ENCODE peak calls at places on chromosomes 6 and 20, in five cellular contexts. N is H9, U is neuronal stem cell, V is trophoblast cell, J is mesenchymal stem cell. T is an unnamed sample.

GRCh38 chr6:156906451-156906850 is 129.3 kb downstream of the ARID1B start:
- DNase-seq in U (no peak), J (no peak), V (no peak), N (no peak), T (no peak)

GRCh38 chr6:15400572-15401004 is 154.7 kb downstream of the JARID2 start:
- DNase-seq in N (no peak), U (no peak), V (no peak), J (peak), T (no peak)

GRCh38 chr6:8017276-8017701 is 46.9 kb downstream of the BLOC1S5 start:
- DNase-seq in U (no peak), J (no peak), N (no peak), V (no peak), T (no peak)

GRCh38 chr6:33171889-33172203 is 20.4 kb downstream of the COL11A2 start:
- DNase-seq in U (no peak), J (no peak), V (no peak), N (no peak), T (no peak)

GRCh38 chr6:162249907-162250642 is 477.5 kb downstream of the PRKN start:
- DNase-seq in N (no peak), U (no peak), V (no peak), J (no peak), T (no peak)

GRCh38 chr6:120354452-120355098 is 979.7 kb downstream of the TBC1D32 start:
- DNase-seq in U (no peak), J (no peak), V (peak), N (no peak), T (no peak)

GRCh38 chr6:31657406-31658157 is 1.9 kb downstream of the APOM start:
- DNase-seq in V (no peak), N (no peak), U (no peak), J (no peak), T (no peak)

GRCh38 chr6:137709424-137710281 is 157.4 kb upstream of the TNFAIP3 start:
- DNase-seq in V (peak), J (peak), U (no peak), N (no peak), T (no peak)

GRCh38 chr6:28737750-28738395 is 185.9 kb downstream of the TRIM27 start:
- DNase-seq in U (no peak), J (no peak), V (peak), N (peak), T (no peak)

GRCh38 chr6:56406276-56407269 is 159.2 kb upstream of the COL21A1 start:
- DNase-seq in J (no peak), V (no peak), U (no peak), N (no peak), T (no peak)

GRCh38 chr6:166312832-166313231 is 4.6 kb upstream of the PRR18 start:
- DNase-seq in N (no peak), J (no peak), V (no peak), U (no peak), T (no peak)

GRCh38 chr6:135909737-135910387 is 58.4 kb downstream of the PDE7B start:
- DNase-seq in J (no peak), U (peak), V (peak), N (peak), T (peak)

GRCh38 chr6:126170875-126171489 is 168.9 kb upstream of the CENPW start:
- DNase-seq in N (no peak), U (no peak), J (peak), V (peak), T (no peak)

GRCh38 chr6:21666200-21666671 is 72.7 kb downstream of the SOX4 start:
- DNase-seq in V (no peak), U (peak), N (peak), J (no peak), T (no peak)

GRCh38 chr20:7285918-7286556 is 518.6 kb downstream of the BMP2 start:
- DNase-seq in V (peak), N (peak), J (peak), U (peak), T (peak)

GRCh38 chr6:163738304-163738703 is 323.8 kb downstream of the QKI start:
- DNase-seq in V (no peak), J (no peak), U (no peak), N (no peak), T (no peak)

GRCh38 chr20:45965169-45966002 is 6.6 kb downstream of the ZNF335 start:
- DNase-seq in V (no peak), N (peak), J (no peak), U (no peak), T (no peak)

GRCh38 chr20:32623667-32624157 is 38.6 kb upstream of the NOL4L start:
- DNase-seq in N (peak), J (no peak), U (no peak), V (no peak), T (peak)

GRCh38 chr6:26205625-26206574 is 118.7 kb downstream of the HFE start:
- DNase-seq in J (peak), U (no peak), V (peak), N (no peak), T (no peak)

GRCh38 chr20:6700563-6701328 is 66.7 kb upstream of the BMP2 start:
- DNase-seq in J (no peak), N (no peak), V (peak), U (no peak), T (no peak)

GRCh38 chr20:58752565-58752964 is 60.0 kb downstream of the NPEPL1 start:
- DNase-seq in N (no peak), V (no peak), J (no peak), U (no peak), T (no peak)

GRCh38 chr6:144546807-144547206 is 261.7 kb downstream of the UTRN start:
- DNase-seq in N (no peak), V (no peak), U (no peak), J (no peak), T (no peak)

GRCh38 chr6:151592449-151593169 is 98.8 kb downstream of the CCDC170 start:
- DNase-seq in J (no peak), U (no peak), N (no peak), V (no peak), T (no peak)

GRCh38 chr6:31713991-31714684 is 1.0 kb upstream of the LY6G6D start:
- DNase-seq in N (peak), U (peak), V (no peak), J (no peak), T (no peak)

GRCh38 chr6:160337301-160337700 is 10.9 kb upstream of the SLC22A3 start:
- DNase-seq in U (no peak), V (peak), J (no peak), N (no peak), T (no peak)

GRCh38 chr6:57324538-57324937 is 7.1 kb downstream of the PRIM2 start:
- DNase-seq in J (peak), N (no peak), V (peak), U (no peak), T (no peak)

GRCh38 chr20:697826-698225 is 22.2 kb upstream of the SCRT2 start:
- DNase-seq in U (no peak), N (no peak), J (no peak), V (no peak), T (no peak)

GRCh38 chr20:2387180-2387577 is 6.5 kb downstream of the TGM6 start:
- DNase-seq in U (peak), J (peak), V (peak), N (peak), T (peak)

GRCh38 chr20:1108437-1108920 is 9.9 kb upstream of the PSMF1 start:
- DNase-seq in U (peak), V (peak), N (peak), J (peak), T (no peak)

GRCh38 chr20:44736170-44737021 is 9.3 kb upstream of the KCNK15 start:
- DNase-seq in V (peak), U (peak), N (peak), J (peak), T (peak)

GRCh38 chr20:20548527-20549266 is 163.7 kb downstream of the RALGAPA2 start:
- DNase-seq in N (no peak), U (no peak), J (no peak), V (peak), T (no peak)

GRCh38 chr20:32841632-32842031 is 17.1 kb upstream of the EFCAB8 start:
- DNase-seq in U (no peak), J (no peak), V (no peak), N (no peak), T (no peak)

GRCh38 chr6:148629197-148629909 is 117.5 kb upstream of the UST start:
- DNase-seq in U (no peak), N (no peak), V (no peak), J (peak), T (no peak)

GRCh38 chr6:26743157-26743821 is 83.7 kb upstream of the ZNF322 start:
- DNase-seq in V (no peak), U (peak), N (peak), J (peak), T (peak)

GRCh38 chr6:105431226-105431625 is 28.3 kb upstream of the PREP start:
- DNase-seq in J (peak), U (peak), N (no peak), V (peak), T (no peak)

GRCh38 chr6:29325777-29326176 is 24.3 kb downstream of the OR14J1 start:
- DNase-seq in N (no peak), J (no peak), V (no peak), U (no peak), T (no peak)

GRCh38 chr6:11065436-11066202 is 21.5 kb upstream of the ELOVL2 start:
- DNase-seq in N (no peak), J (no peak), U (no peak), V (no peak), T (no peak)

GRCh38 chr6:5475779-5476178 is 214.5 kb downstream of the FARS2 start:
- DNase-seq in N (no peak), U (no peak), J (no peak), V (no peak), T (no peak)

DNA sequence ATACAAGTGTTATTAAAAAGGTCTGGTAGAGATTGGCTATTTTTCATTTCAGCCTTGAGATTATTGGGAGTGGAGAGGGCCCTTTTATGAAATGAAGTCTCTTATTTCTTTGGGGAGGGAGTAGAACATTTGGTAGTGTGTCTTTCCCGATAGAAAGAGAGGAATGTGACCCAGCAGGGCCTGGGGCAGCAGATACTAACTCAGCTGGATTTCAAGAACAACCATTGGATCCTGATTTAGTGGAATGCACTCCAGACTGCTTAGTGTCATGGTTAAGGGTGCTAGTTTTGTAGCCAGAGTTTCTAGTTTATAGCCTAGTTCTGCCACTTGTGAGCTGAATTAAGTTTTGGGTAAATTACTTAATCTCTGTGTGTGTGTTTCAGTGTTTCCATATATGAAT is 18.4 kb upstream of the FLRT3 start:
- DNase-seq in J (no peak), U (no peak), V (peak), N (no peak), T (no peak)
- H2BK12ac ChIP-seq in J (no peak), U (no peak), V (no peak), N (no peak), T (no peak)

GRCh38 chr6:133995758-133996157 is 42.7 kb downstream of the TBPL1 start:
- DNase-seq in N (no peak), V (no peak), U (no peak), J (no peak), T (no peak)
- H2AFZ ChIP-seq in N (no peak), V (no peak), U (no peak), J (no peak), T (no peak)

GRCh38 chr6:3718407-3718806 is 33.1 kb downstream of the PXDC1 start:
- DNase-seq in V (no peak), U (no peak), N (no peak), J (no peak), T (no peak)
- H2BK12ac ChIP-seq in V (no peak), U (no peak), N (no peak), J (no peak), T (no peak)

GRCh38 chr6:97055743-97056142 is 131.2 kb downstream of the KLHL32 start:
- DNase-seq in U (no peak), V (no peak), J (no peak), N (no peak), T (no peak)
- H2AFZ ChIP-seq in U (no peak), V (no peak), J (no peak), N (no peak), T (no peak)

GRCh38 chr6:2061880-2062279 is 183.5 kb downstream of the GMDS start:
- DNase-seq in J (no peak), N (no peak), U (no peak), V (peak), T (no peak)

DNA sequence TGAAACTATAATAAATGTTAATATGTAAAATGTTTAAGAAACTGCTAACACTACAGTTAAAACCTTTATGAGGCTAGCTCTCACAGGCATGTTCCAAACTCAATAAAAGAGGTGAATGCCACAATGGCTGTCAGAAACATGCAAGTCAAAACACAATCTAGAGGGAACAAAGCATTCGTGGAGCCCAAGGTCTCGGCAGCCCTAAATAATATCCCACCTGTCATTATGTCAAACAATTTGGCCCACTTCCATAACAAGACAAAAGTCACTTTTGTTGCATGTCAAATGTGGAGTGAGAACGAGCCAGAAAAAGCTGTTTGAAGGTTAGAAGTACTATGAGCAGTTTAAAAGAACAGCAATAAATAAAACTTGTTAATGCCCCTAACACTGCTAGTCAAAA is 181.9 kb downstream of the GMDS start:
- DNase-seq in N (no peak), V (no peak), U (no peak), J (no peak), T (no peak)
- H2BK12ac ChIP-seq in N (no peak), V (no peak), U (no peak), J (no peak), T (no peak)